ENCODE peak calls at places on chromosome 1, in eight cellular contexts. V, D, N, K, I, Z, P and F are unnamed samples.

GRCh38 chr1:83055391-83056170 is 943.4 kb downstream of the TTLL7 start:
- DNase-seq in V (no peak), D (no peak), N (no peak), K (no peak), I (no peak), Z (no peak), P (no peak), F (no peak)

GRCh38 chr1:165290143-165290542 is 66.4 kb downstream of the LMX1A start:
- DNase-seq in V (no peak), D (no peak), N (no peak), K (no peak), I (no peak), Z (no peak), P (no peak), F (peak)

GRCh38 chr1:213061263-213061662 is 10.2 kb downstream of the RPS6KC1 start:
- DNase-seq in V (no peak), D (no peak), N (no peak), K (no peak), I (no peak), Z (no peak), P (no peak), F (peak)

GRCh38 chr1:210347112-210347511 is 18.4 kb downstream of the HHAT start:
- DNase-seq in V (no peak), D (no peak), N (no peak), K (no peak), I (no peak), Z (no peak), P (no peak), F (no peak)

GRCh38 chr1:204102719-204103118 is 29.8 kb downstream of the SOX13 start:
- DNase-seq in V (peak), D (no peak), N (no peak), K (no peak), I (no peak), Z (no peak), P (peak), F (peak)

GRCh38 chr1:224393331-224393730 is 36.7 kb downstream of the CNIH4 start:
- DNase-seq in V (no peak), D (no peak), N (no peak), K (no peak), I (no peak), Z (no peak), P (no peak), F (no peak)

GRCh38 chr1:174800221-174800791 is 199.4 kb upstream of the CACYBP start:
- DNase-seq in V (no peak), D (peak), N (no peak), K (no peak), I (no peak), Z (peak), P (no peak), F (no peak)

GRCh38 chr1:153459655-153460054 is 796 bp downstream of the S100A7 start:
- DNase-seq in V (no peak), D (no peak), N (no peak), K (no peak), I (no peak), Z (no peak), P (no peak), F (no peak)

GRCh38 chr1:109783436-109783835 is 19.7 kb upstream of the EPS8L3 start:
- DNase-seq in V (no peak), D (no peak), N (no peak), K (no peak), I (no peak), Z (no peak), P (no peak), F (no peak)

GRCh38 chr1:182974792-182975191 is 21.8 kb upstream of the SHCBP1L start:
- DNase-seq in V (no peak), D (no peak), N (no peak), K (no peak), I (no peak), Z (no peak), P (no peak), F (no peak)

GRCh38 chr1:114456586-114456985 is 54.4 kb downstream of the TRIM33 start:
- DNase-seq in V (no peak), D (no peak), N (no peak), K (no peak), I (no peak), Z (no peak), P (no peak), F (no peak)

GRCh38 chr1:99811075-99811474 is 39.1 kb upstream of the AGL start:
- DNase-seq in V (no peak), D (no peak), N (no peak), K (no peak), I (no peak), Z (no peak), P (no peak), F (no peak)

GRCh38 chr1:205137901-205138300 is 16.1 kb upstream of the RBBP5 start:
- DNase-seq in V (no peak), D (no peak), N (no peak), K (no peak), I (no peak), Z (no peak), P (no peak), F (no peak)

GRCh38 chr1:175169305-175170018 is 23.1 kb downstream of the KIAA0040 start:
- DNase-seq in V (no peak), D (no peak), N (no peak), K (no peak), I (no peak), Z (no peak), P (peak), F (peak)

GRCh38 chr1:52567943-52568342 is 15.1 kb upstream of the TUT4 start:
- DNase-seq in V (no peak), D (no peak), N (no peak), K (no peak), I (no peak), Z (no peak), P (no peak), F (no peak)

GRCh38 chr1:174021611-174022079 is 512 bp downstream of the RC3H1 start:
- DNase-seq in V (peak), D (peak), N (peak), K (peak), I (no peak), Z (no peak), P (peak), F (peak)